ENCODE peak calls at places on chromosomes 2 and 18, in five cellular contexts. A, O, N, H and R are unnamed samples. For H3K27me3 and H3K4me1, the result is how much of the 10 kb centered on the place peaks cover.

GRCh38 chr2:235201796-235202195 is 250.0 kb downstream of the SH3BP4 start:
- DNase-seq in A (no peak), O (no peak), N (no peak), H (no peak), R (no peak)

GRCh38 chr2:15640291-15640711 is 48.6 kb downstream of the DDX1 start:
- DNase-seq in A (no peak), O (no peak), N (no peak), H (no peak), R (no peak)

GRCh38 chr2:60516383-60516811 is 37.1 kb downstream of the BCL11A start:
- DNase-seq in A (no peak), O (no peak), N (no peak), H (no peak), R (no peak)

GRCh38 chr2:179985163-179985820 is 21.8 kb downstream of the CWC22 start:
- DNase-seq in A (no peak), O (no peak), N (no peak), H (no peak), R (no peak)

GRCh38 chr18:10543277-10543676 is 17.4 kb downstream of the NAPG start:
- DNase-seq in A (no peak), O (no peak), N (no peak), H (no peak), R (no peak)

GRCh38 chr2:161981679-161982300 is 92.2 kb downstream of the DPP4 start:
- DNase-seq in A (no peak), O (no peak), N (peak), H (no peak), R (no peak)

GRCh38 chr2:218275368-218276072 is 5.2 kb downstream of the PNKD start:
- DNase-seq in A (no peak), O (no peak), N (no peak), H (no peak), R (no peak)

GRCh38 chr2:219020604-219021365 is 20.5 kb downstream of the CFAP65 start:
- DNase-seq in A (peak), O (no peak), N (no peak), H (no peak), R (no peak)

GRCh38 chr18:70072678-70073077 is 125.0 kb upstream of the CD226 start:
- DNase-seq in A (no peak), O (peak), N (no peak), H (no peak), R (no peak)

GRCh38 chr2:132462242-132462641 is 45.6 kb downstream of the GPR39 start:
- DNase-seq in A (no peak), O (no peak), N (no peak), H (no peak), R (no peak)

GRCh38 chr2:163736433-163737168 is 793 bp upstream of the FIGN start:
- DNase-seq in A (peak), O (peak), N (peak), H (no peak), R (no peak)

GRCh38 chr2:234437642-234438321 is 59.1 kb downstream of the ARL4C start:
- DNase-seq in A (no peak), O (no peak), N (no peak), H (peak), R (no peak)

GRCh38 chr2:120243211-120243610 is 9.4 kb upstream of the RALB start:
- DNase-seq in A (peak), O (no peak), N (peak), H (no peak), R (no peak)

GRCh38 chr18:25832008-25832604 is 258.3 kb downstream of the SS18 start:
- DNase-seq in A (no peak), O (peak), N (peak), H (no peak), R (peak)

GRCh38 chr2:27071990-27072830 is 756 bp upstream of the OST4 start:
- DNase-seq in A (peak), O (peak), N (no peak), H (no peak), R (no peak)

GRCh38 chr2:119827866-119828507 is 68.3 kb downstream of the PTPN4 start:
- DNase-seq in A (peak), O (no peak), N (no peak), H (no peak), R (no peak)

GRCh38 chr2:174901075-174901474 is 104.1 kb downstream of the CHN1 start:
- DNase-seq in A (peak), O (no peak), N (no peak), H (no peak), R (peak)

GRCh38 chr2:23480991-23481797 is 96.2 kb downstream of the KLHL29 start:
- DNase-seq in A (peak), O (no peak), N (no peak), H (no peak), R (no peak)

GRCh38 chr2:95115418-95115817 is 6.2 kb downstream of the MRPS5 start:
- DNase-seq in A (peak), O (peak), N (peak), H (peak), R (peak)

GRCh38 chr2:237590272-237591020 is at the start of gene RAB17:
- DNase-seq in A (peak), O (no peak), N (peak), H (peak), R (no peak)

GRCh38 chr2:152488075-152488474 is 153.1 kb downstream of the FMNL2 start:
- DNase-seq in A (no peak), O (no peak), N (no peak), H (no peak), R (no peak)

GRCh38 chr2:218015831-218016521 is 13.2 kb upstream of the TNS1 start:
- DNase-seq in A (peak), O (no peak), N (no peak), H (no peak), R (no peak)

GRCh38 chr2:217777906-217778305 is 224.9 kb downstream of the TNS1 start:
- DNase-seq in A (no peak), O (no peak), N (no peak), H (no peak), R (no peak)

GRCh38 chr2:26900831-26901321 is 52.9 kb downstream of the DPYSL5 start:
- DNase-seq in A (no peak), O (no peak), N (no peak), H (no peak), R (no peak)

GRCh38 chr2:176087330-176088047 is 3.7 kb upstream of the EVX2 start:
- DNase-seq in A (peak), O (no peak), N (no peak), H (no peak), R (no peak)

GRCh38 chr18:10562773-10563160 is 36.9 kb downstream of the NAPG start:
- DNase-seq in A (no peak), O (no peak), N (no peak), H (no peak), R (no peak)

GRCh38 chr2:66495788-66496640 is 61.1 kb downstream of the MEIS1 start:
- DNase-seq in A (peak), O (no peak), N (no peak), H (peak), R (no peak)

GRCh38 chr2:158686166-158686792 is 108.8 kb upstream of the DAPL1 start:
- DNase-seq in A (peak), O (peak), N (no peak), H (no peak), R (no peak)

GRCh38 chr2:231099918-231100317 is 24.9 kb downstream of the HTR2B start:
- DNase-seq in A (no peak), O (peak), N (no peak), H (no peak), R (no peak)

GRCh38 chr2:33607905-33608304 is 8.8 kb upstream of the FAM98A start:
- DNase-seq in A (no peak), O (no peak), N (no peak), H (no peak), R (no peak)

GRCh38 chr2:15023231-15023630 is 390.7 kb downstream of the LRATD1 start:
- DNase-seq in A (no peak), O (no peak), N (no peak), H (no peak), R (no peak)

GRCh38 chr2:234548720-234549420 is 52.0 kb upstream of the ARL4C start:
- DNase-seq in A (peak), O (no peak), N (no peak), H (no peak), R (no peak)

GRCh38 chr2:198715304-198715703 is 742.4 kb downstream of the SATB2 start:
- DNase-seq in A (no peak), O (no peak), N (no peak), H (no peak), R (no peak)

GRCh38 chr2:119234021-119235019 is 10.7 kb downstream of the STEAP3 start:
- DNase-seq in A (peak), O (peak), N (no peak), H (no peak), R (no peak)

GRCh38 chr18:55337908-55338521 is 250.0 kb downstream of the TCF4 start:
- DNase-seq in A (no peak), O (no peak), N (no peak), H (no peak), R (no peak)

GRCh38 chr18:55339990-55340389 is 248.0 kb downstream of the TCF4 start:
- DNase-seq in A (no peak), O (no peak), N (no peak), H (no peak), R (no peak)

GRCh38 chr18:55340998-55341397 is 247.0 kb downstream of the TCF4 start:
- DNase-seq in A (no peak), O (no peak), N (no peak), H (no peak), R (no peak)

GRCh38 chr18:55337153-55337552 is 250.8 kb downstream of the TCF4 start:
- DNase-seq in A (no peak), O (no peak), N (no peak), H (no peak), R (no peak)

GRCh38 chr18:55338955-55339662 is 248.9 kb downstream of the TCF4 start:
- DNase-seq in A (no peak), O (no peak), N (no peak), H (no peak), R (no peak)
- H3K27ac ChIP-seq in A (peak), O (no peak), N (no peak), H (no peak), R (no peak)

GRCh38 chr18:48459016-48459415 is 49.8 kb upstream of the ZBTB7C start:
- DNase-seq in A (no peak), O (no peak), N (no peak), H (no peak), R (no peak)
- H3K27me3 ChIP-seq in A (under half), O (under half), N (under half), H (under half), R (under half)

DNA sequence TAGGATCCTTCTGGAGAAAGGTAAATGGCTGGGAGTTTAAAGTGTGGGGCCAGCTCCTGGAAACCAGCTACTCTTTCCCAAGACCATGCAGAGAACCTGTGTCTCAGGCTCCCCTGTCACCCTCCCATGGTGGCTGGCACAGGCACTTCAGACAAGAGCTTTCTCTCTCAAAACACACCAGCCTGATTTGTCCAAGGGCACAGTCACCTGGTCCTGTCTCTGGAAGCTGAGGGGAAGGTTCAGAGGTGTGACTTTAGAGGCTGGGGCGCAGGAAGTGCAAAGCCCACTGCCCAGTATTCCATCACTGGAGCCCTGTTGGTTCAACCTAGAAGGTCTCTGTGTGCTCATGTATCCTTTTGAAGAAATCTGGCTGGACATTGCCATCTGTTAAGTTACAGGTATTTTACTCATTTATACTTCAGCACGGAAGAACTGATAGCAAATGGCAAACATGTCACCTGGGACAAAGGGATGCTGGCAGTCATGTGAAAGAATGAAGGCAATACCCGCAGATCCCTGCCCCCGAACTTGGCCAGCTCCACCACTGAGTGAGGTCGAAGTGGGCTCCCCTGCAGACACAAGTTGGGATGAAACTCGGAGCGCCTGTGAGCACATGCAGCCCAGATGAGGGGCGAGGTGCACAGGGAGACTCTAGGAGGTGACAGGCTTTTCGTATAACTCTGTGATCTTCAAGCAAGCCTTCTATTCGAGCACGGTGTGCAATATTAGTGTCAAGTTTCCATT is 96.9 kb upstream of the MGAT4A start:
- DNase-seq in A (no peak), O (no peak), N (no peak), H (no peak), R (no peak)
- H3K4me1 ChIP-seq in A (under half), O (under half), N (under half), H (under half), R (under half)

GRCh38 chr2:239285932-239286230 is 114.9 kb downstream of the HDAC4 start:
- DNase-seq in A (peak), O (no peak), N (no peak), H (no peak), R (no peak)

GRCh38 chr2:239288237-239288636 is 112.6 kb downstream of the HDAC4 start:
- DNase-seq in A (no peak), O (no peak), N (no peak), H (no peak), R (no peak)

GRCh38 chr2:239288951-239289481 is 111.8 kb downstream of the HDAC4 start:
- DNase-seq in A (peak), O (peak), N (no peak), H (no peak), R (peak)

GRCh38 chr2:239286901-239287300 is 113.9 kb downstream of the HDAC4 start:
- DNase-seq in A (peak), O (no peak), N (no peak), H (no peak), R (no peak)

DNA sequence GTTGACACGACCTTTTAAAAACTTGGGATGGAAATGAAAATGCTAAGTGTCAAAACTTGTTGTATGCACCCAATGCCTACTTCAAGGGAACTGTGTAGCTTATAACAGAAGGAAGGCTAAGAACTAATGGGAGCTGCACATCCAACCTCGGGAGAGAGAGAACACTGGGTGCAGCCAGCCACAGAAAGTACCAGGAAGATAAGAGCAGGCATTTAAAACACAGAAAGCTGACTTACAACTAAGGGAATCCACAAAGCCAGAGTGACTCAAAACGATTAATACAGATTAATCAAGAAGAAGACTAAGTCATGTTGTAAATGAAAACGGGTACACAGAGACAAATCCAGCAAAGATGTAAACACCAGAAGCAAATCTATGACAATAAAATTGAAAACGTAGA is 113.4 kb downstream of the HDAC4 start:
- DNase-seq in A (peak), O (no peak), N (no peak), H (no peak), R (no peak)
- H3K27ac ChIP-seq in A (no peak), O (no peak), N (no peak), H (no peak), R (peak)

DNA sequence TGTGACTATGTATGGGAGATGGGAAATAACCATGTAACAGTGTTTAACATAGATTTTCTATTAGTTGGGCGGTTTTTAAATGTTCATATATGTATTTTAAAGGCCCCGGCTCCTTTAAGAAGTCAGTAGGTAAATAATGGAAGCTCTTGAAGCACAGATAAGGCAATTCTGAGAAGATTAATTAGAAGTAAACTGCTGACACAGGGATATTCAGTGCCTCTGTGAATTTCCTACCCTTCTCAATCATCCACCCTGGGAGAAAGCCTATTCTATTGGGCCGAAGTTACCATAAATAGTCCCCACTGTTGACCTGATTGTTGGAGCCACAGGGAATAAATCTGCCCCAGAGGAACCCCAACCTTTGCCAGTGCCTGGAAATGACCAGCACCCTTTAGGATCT is 56.8 kb upstream of the SIX3 start:
- DNase-seq in A (no peak), O (no peak), N (no peak), H (no peak), R (no peak)
- H3K27me3 ChIP-seq in A (half or more), O (under half), N (under half), H (under half), R (under half)

GRCh38 chr18:12416108-12416729 is 8.5 kb downstream of the PRELID3A start:
- DNase-seq in A (no peak), O (no peak), N (no peak), H (no peak), R (no peak)
- H3K4me1 ChIP-seq in A (under half), O (under half), N (under half), H (under half), R (under half)

GRCh38 chr2:239249781-239250180 is 151.0 kb downstream of the HDAC4 start:
- DNase-seq in A (peak), O (no peak), N (peak), H (no peak), R (no peak)

GRCh38 chr2:239250216-239251071 is 150.4 kb downstream of the HDAC4 start:
- DNase-seq in A (peak), O (no peak), N (peak), H (no peak), R (no peak)

GRCh38 chr2:239246723-239247122 is 154.1 kb downstream of the HDAC4 start:
- DNase-seq in A (no peak), O (no peak), N (peak), H (no peak), R (no peak)

GRCh38 chr2:239247401-239248245 is 153.2 kb downstream of the HDAC4 start:
- DNase-seq in A (no peak), O (no peak), N (peak), H (no peak), R (no peak)

GRCh38 chr2:239249048-239249447 is 151.8 kb downstream of the HDAC4 start:
- DNase-seq in A (no peak), O (no peak), N (peak), H (no peak), R (no peak)
- H3K27ac ChIP-seq in A (no peak), O (no peak), N (peak), H (no peak), R (no peak)

GRCh38 chr2:105447476-105447875 is 48.6 kb upstream of the FHL2 start:
- DNase-seq in A (no peak), O (no peak), N (no peak), H (no peak), R (no peak)
- H3K27me3 ChIP-seq in A (under half), O (under half), N (under half), H (under half), R (under half)

GRCh38 chr2:85230637-85231036 is 97.2 kb downstream of the TGOLN2 start:
- DNase-seq in A (no peak), O (no peak), N (no peak), H (no peak), R (no peak)
- H3K4me1 ChIP-seq in A (under half), O (under half), N (under half), H (under half), R (under half)

DNA sequence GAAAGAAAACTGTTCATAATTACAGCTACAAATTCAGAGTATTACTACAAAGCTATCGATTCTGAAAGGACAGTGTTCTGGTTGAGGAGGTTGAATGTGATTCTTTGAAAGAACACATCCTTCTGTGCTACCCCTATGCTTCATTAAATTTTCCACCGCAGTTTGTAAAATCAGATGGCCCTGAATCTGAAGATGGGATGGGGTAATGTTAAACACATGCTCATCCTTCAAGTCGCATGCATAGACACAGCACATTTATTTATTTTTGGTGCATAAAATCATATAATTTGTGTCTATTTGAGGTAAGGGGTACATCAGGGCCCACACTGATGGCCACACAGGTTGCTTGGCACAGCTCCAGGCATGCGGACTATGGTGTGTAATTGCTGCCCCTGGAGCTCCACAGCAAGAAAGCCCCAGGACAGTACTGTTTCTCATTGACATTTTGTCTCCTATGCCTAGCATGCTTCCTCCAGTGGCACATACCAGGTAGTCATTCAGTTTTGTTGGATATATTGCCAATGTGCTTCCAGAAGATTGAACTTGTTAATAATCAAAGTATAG is 238.7 kb upstream of the TANK start:
- DNase-seq in A (no peak), O (no peak), N (no peak), H (no peak), R (no peak)
- H3K27ac ChIP-seq in A (peak), O (no peak), N (no peak), H (no peak), R (no peak)